ENCODE peak calls at places on chromosomes 2 and 18, in nine cellular contexts. L, Z, M, W, I, J, T, C and K are unnamed samples.

GRCh38 chr18:63409301-63409700 is 13.0 kb downstream of the VPS4B start:
- DNase-seq in L (no peak), Z (no peak), M (no peak), W (peak), I (no peak), J (no peak), T (no peak), C (no peak), K (no peak)

GRCh38 chr2:196431076-196431475 is 208.4 kb upstream of the CCDC150 start:
- DNase-seq in L (no peak), Z (no peak), M (no peak), W (no peak), I (no peak), J (no peak), T (no peak), C (no peak), K (no peak)

GRCh38 chr2:232882085-232882484 is 12.0 kb downstream of the SNORC start:
- DNase-seq in L (no peak), Z (no peak), M (no peak), W (no peak), I (no peak), J (no peak), T (no peak), C (no peak), K (no peak)

GRCh38 chr2:237894396-237894979 is 35.1 kb downstream of the RAMP1 start:
- DNase-seq in L (no peak), Z (no peak), M (no peak), W (no peak), I (no peak), J (no peak), T (no peak), C (no peak), K (peak)

GRCh38 chr2:224757934-224758548 is 41.9 kb upstream of the CCDC195 start:
- DNase-seq in L (no peak), Z (no peak), M (no peak), W (no peak), I (no peak), J (no peak), T (no peak), C (no peak), K (no peak)

GRCh38 chr2:15983496-15983895 is 43.1 kb downstream of the MYCN start:
- DNase-seq in L (no peak), Z (no peak), M (no peak), W (no peak), I (no peak), J (no peak), T (no peak), C (no peak), K (no peak)

GRCh38 chr18:11561293-11561692 is 48.1 kb upstream of the SLC35G4 start:
- DNase-seq in L (no peak), Z (no peak), M (no peak), W (no peak), I (no peak), J (peak), T (no peak), C (no peak), K (no peak)

GRCh38 chr2:150127271-150127990 is 360.0 kb downstream of the RND3 start:
- DNase-seq in L (no peak), Z (peak), M (no peak), W (no peak), I (no peak), J (no peak), T (no peak), C (no peak), K (no peak)

GRCh38 chr2:35501076-35501475 is 854.5 kb upstream of the CRIM1 start:
- DNase-seq in L (no peak), Z (no peak), M (no peak), W (no peak), I (no peak), J (no peak), T (no peak), C (no peak), K (no peak)

GRCh38 chr2:118279005-118279404 is 190.7 kb downstream of the INSIG2 start:
- DNase-seq in L (no peak), Z (no peak), M (no peak), W (no peak), I (no peak), J (no peak), T (no peak), C (no peak), K (no peak)

GRCh38 chr18:78893396-78894305 is 86.0 kb upstream of the SALL3 start:
- DNase-seq in L (no peak), Z (no peak), M (no peak), W (no peak), I (no peak), J (no peak), T (no peak), C (no peak), K (no peak)

GRCh38 chr18:12890500-12890899 is 6.5 kb upstream of the PTPN2 start:
- DNase-seq in L (peak), Z (peak), M (peak), W (no peak), I (no peak), J (no peak), T (no peak), C (no peak), K (no peak)

GRCh38 chr2:121529439-121530209 is 1.1 kb upstream of the RNU4ATAC start:
- DNase-seq in L (peak), Z (no peak), M (peak), W (peak), I (peak), J (peak), T (peak), C (peak), K (no peak)

GRCh38 chr2:240213476-240214391 is 73.3 kb upstream of the OTOS start:
- DNase-seq in L (no peak), Z (no peak), M (no peak), W (no peak), I (no peak), J (no peak), T (no peak), C (no peak), K (peak)

GRCh38 chr2:30385327-30385726 is 61.7 kb upstream of the LCLAT1 start:
- DNase-seq in L (peak), Z (no peak), M (no peak), W (peak), I (peak), J (no peak), T (no peak), C (no peak), K (no peak)

GRCh38 chr2:96240341-96241038 is 25.3 kb downstream of the TMEM127 start:
- DNase-seq in L (no peak), Z (no peak), M (no peak), W (no peak), I (no peak), J (peak), T (no peak), C (no peak), K (no peak)

GRCh38 chr18:61870151-61870550 is 22.7 kb downstream of the RNF152 start:
- DNase-seq in L (no peak), Z (no peak), M (no peak), W (peak), I (no peak), J (no peak), T (no peak), C (no peak), K (no peak)

GRCh38 chr2:218081695-218082094 is 12.6 kb downstream of the RUFY4 start:
- DNase-seq in L (no peak), Z (no peak), M (no peak), W (peak), I (no peak), J (no peak), T (no peak), C (no peak), K (no peak)